ENCODE peak calls at places on chromosomes 16 and 17, in seven cellular contexts. One of them, this sample, is unnamed.

GRCh38 chr17:62688398-62689140 is 61.1 kb downstream of the MRC2 start:
- DNase-seq in AML-193: no peak
- DNase-seq in H9: no peak
- DNase-seq in stimulated activated CD4-positive, alpha-beta T cell treated with anti-CD3 and anti-CD28 coated beads, Interleukin-1b, Interleukin-23, amount 100 ng/mL, for 1 hour: no peak
- DNase-seq in NCI-H82: no peak
- DNase-seq in fibroblast of pulmonary artery: no peak
- DNase-seq in T-helper 2 cell: no peak
- DNase-seq in this sample: no peak

GRCh38 chr17:74358696-74359095 is 3.0 kb downstream of the BTBD17 start:
- DNase-seq in AML-193: no peak
- DNase-seq in H9: no peak
- DNase-seq in stimulated activated CD4-positive, alpha-beta T cell treated with anti-CD3 and anti-CD28 coated beads, Interleukin-1b, Interleukin-23, amount 100 ng/mL, for 1 hour: no peak
- DNase-seq in NCI-H82: peak; percentile 55
- DNase-seq in fibroblast of pulmonary artery: no peak
- DNase-seq in T-helper 2 cell: no peak
- DNase-seq in this sample: no peak

GRCh38 chr17:11893862-11894261 is 103.4 kb downstream of the ZNF18 start:
- DNase-seq in AML-193: no peak
- DNase-seq in H9: no peak
- DNase-seq in stimulated activated CD4-positive, alpha-beta T cell treated with anti-CD3 and anti-CD28 coated beads, Interleukin-1b, Interleukin-23, amount 100 ng/mL, for 1 hour: no peak
- DNase-seq in NCI-H82: no peak
- DNase-seq in fibroblast of pulmonary artery: no peak
- DNase-seq in T-helper 2 cell: no peak
- DNase-seq in this sample: no peak

GRCh38 chr16:27314161-27314723 is 468 bp downstream of the IL4R start:
- DNase-seq in AML-193: peak; percentile 3
- DNase-seq in H9: no peak
- DNase-seq in stimulated activated CD4-positive, alpha-beta T cell treated with anti-CD3 and anti-CD28 coated beads, Interleukin-1b, Interleukin-23, amount 100 ng/mL, for 1 hour: no peak
- DNase-seq in NCI-H82: no peak
- DNase-seq in fibroblast of pulmonary artery: peak; percentile 98
- DNase-seq in T-helper 2 cell: peak; percentile 41
- DNase-seq in this sample: peak; percentile 72

GRCh38 chr17:32660496-32660895 is 173.7 kb downstream of the CDK5R1 start:
- DNase-seq in AML-193: no peak
- DNase-seq in H9: no peak
- DNase-seq in stimulated activated CD4-positive, alpha-beta T cell treated with anti-CD3 and anti-CD28 coated beads, Interleukin-1b, Interleukin-23, amount 100 ng/mL, for 1 hour: no peak
- DNase-seq in NCI-H82: no peak
- DNase-seq in fibroblast of pulmonary artery: no peak
- DNase-seq in T-helper 2 cell: no peak
- DNase-seq in this sample: no peak

GRCh38 chr16:9072806-9073341 is 18.6 kb upstream of the HAPSTR1 start:
- DNase-seq in AML-193: no peak
- DNase-seq in H9: no peak
- DNase-seq in stimulated activated CD4-positive, alpha-beta T cell treated with anti-CD3 and anti-CD28 coated beads, Interleukin-1b, Interleukin-23, amount 100 ng/mL, for 1 hour: no peak
- DNase-seq in NCI-H82: no peak
- DNase-seq in fibroblast of pulmonary artery: peak; percentile 64
- DNase-seq in T-helper 2 cell: no peak
- DNase-seq in this sample: peak; percentile 31

GRCh38 chr16:67535201-67535600 is 6.6 kb downstream of the RIPOR1 start:
- DNase-seq in AML-193: no peak
- DNase-seq in H9: no peak
- DNase-seq in stimulated activated CD4-positive, alpha-beta T cell treated with anti-CD3 and anti-CD28 coated beads, Interleukin-1b, Interleukin-23, amount 100 ng/mL, for 1 hour: no peak
- DNase-seq in NCI-H82: no peak
- DNase-seq in fibroblast of pulmonary artery: no peak
- DNase-seq in T-helper 2 cell: no peak
- DNase-seq in this sample: no peak

GRCh38 chr17:41098476-41098875 is 534 bp upstream of the KRTAP4-8 start:
- DNase-seq in AML-193: no peak
- DNase-seq in H9: no peak
- DNase-seq in stimulated activated CD4-positive, alpha-beta T cell treated with anti-CD3 and anti-CD28 coated beads, Interleukin-1b, Interleukin-23, amount 100 ng/mL, for 1 hour: no peak
- DNase-seq in NCI-H82: no peak
- DNase-seq in fibroblast of pulmonary artery: no peak
- DNase-seq in T-helper 2 cell: no peak
- DNase-seq in this sample: no peak

GRCh38 chr17:39513256-39513655 is 52.0 kb downstream of the CDK12 start:
- DNase-seq in AML-193: no peak
- DNase-seq in H9: no peak
- DNase-seq in stimulated activated CD4-positive, alpha-beta T cell treated with anti-CD3 and anti-CD28 coated beads, Interleukin-1b, Interleukin-23, amount 100 ng/mL, for 1 hour: no peak
- DNase-seq in NCI-H82: no peak
- DNase-seq in fibroblast of pulmonary artery: no peak
- DNase-seq in T-helper 2 cell: no peak
- DNase-seq in this sample: no peak

GRCh38 chr17:34386925-34387550 is 24.0 kb upstream of the CCL1 start:
- DNase-seq in AML-193: peak; percentile 33
- DNase-seq in H9: peak; percentile 27
- DNase-seq in stimulated activated CD4-positive, alpha-beta T cell treated with anti-CD3 and anti-CD28 coated beads, Interleukin-1b, Interleukin-23, amount 100 ng/mL, for 1 hour: no peak
- DNase-seq in NCI-H82: no peak
- DNase-seq in fibroblast of pulmonary artery: peak; percentile 62
- DNase-seq in T-helper 2 cell: no peak
- DNase-seq in this sample: no peak

GRCh38 chr17:50470451-50470850 is 1.8 kb upstream of the CHAD start:
- DNase-seq in AML-193: no peak
- DNase-seq in H9: no peak
- DNase-seq in stimulated activated CD4-positive, alpha-beta T cell treated with anti-CD3 and anti-CD28 coated beads, Interleukin-1b, Interleukin-23, amount 100 ng/mL, for 1 hour: no peak
- DNase-seq in NCI-H82: no peak
- DNase-seq in fibroblast of pulmonary artery: no peak
- DNase-seq in T-helper 2 cell: no peak
- DNase-seq in this sample: no peak

GRCh38 chr16:10601444-10602401 is 21.3 kb upstream of the EMP2 start:
- DNase-seq in AML-193: no peak
- DNase-seq in H9: no peak
- DNase-seq in stimulated activated CD4-positive, alpha-beta T cell treated with anti-CD3 and anti-CD28 coated beads, Interleukin-1b, Interleukin-23, amount 100 ng/mL, for 1 hour: no peak
- DNase-seq in NCI-H82: no peak
- DNase-seq in fibroblast of pulmonary artery: no peak
- DNase-seq in T-helper 2 cell: no peak
- DNase-seq in this sample: no peak

GRCh38 chr17:40177275-40177874 is at the start of gene RAPGEFL1:
- DNase-seq in AML-193: no peak
- DNase-seq in H9: peak; percentile 91
- DNase-seq in stimulated activated CD4-positive, alpha-beta T cell treated with anti-CD3 and anti-CD28 coated beads, Interleukin-1b, Interleukin-23, amount 100 ng/mL, for 1 hour: peak; percentile 62
- DNase-seq in NCI-H82: peak; percentile 89
- DNase-seq in fibroblast of pulmonary artery: peak; percentile 62
- DNase-seq in T-helper 2 cell: peak; percentile 78
- DNase-seq in this sample: peak; percentile 94

GRCh38 chr17:43545383-43545632 is 832 bp downstream of the ETV4 start:
- DNase-seq in AML-193: peak; percentile 29
- DNase-seq in H9: no peak
- DNase-seq in stimulated activated CD4-positive, alpha-beta T cell treated with anti-CD3 and anti-CD28 coated beads, Interleukin-1b, Interleukin-23, amount 100 ng/mL, for 1 hour: no peak
- DNase-seq in NCI-H82: no peak
- DNase-seq in fibroblast of pulmonary artery: no peak
- DNase-seq in T-helper 2 cell: peak; percentile 2
- DNase-seq in this sample: peak; percentile 75

GRCh38 chr16:84568066-84568465 is 49.8 kb downstream of the COTL1 start:
- DNase-seq in AML-193: no peak
- DNase-seq in H9: no peak
- DNase-seq in stimulated activated CD4-positive, alpha-beta T cell treated with anti-CD3 and anti-CD28 coated beads, Interleukin-1b, Interleukin-23, amount 100 ng/mL, for 1 hour: no peak
- DNase-seq in NCI-H82: no peak
- DNase-seq in fibroblast of pulmonary artery: no peak
- DNase-seq in T-helper 2 cell: no peak
- DNase-seq in this sample: no peak

GRCh38 chr16:2196162-2196980 is at the start of gene CASKIN1:
- DNase-seq in AML-193: no peak
- DNase-seq in H9: no peak
- DNase-seq in stimulated activated CD4-positive, alpha-beta T cell treated with anti-CD3 and anti-CD28 coated beads, Interleukin-1b, Interleukin-23, amount 100 ng/mL, for 1 hour: no peak
- DNase-seq in NCI-H82: peak; percentile 52
- DNase-seq in fibroblast of pulmonary artery: no peak
- DNase-seq in T-helper 2 cell: no peak
- DNase-seq in this sample: peak; percentile 70

This sample was measured in GM20000.